ENCODE peak calls at places on chromosome 2, in five cellular contexts. One of them, this sample, is unnamed.

GRCh38 chr2:198362777-198363176 is 558.4 kb downstream of the PLCL1 start:
- DNase-seq in esophagus muscularis mucosa: no peak
- DNase-seq in spleen: no peak
- DNase-seq in ovary: no peak
- DNase-seq in tibial nerve: no peak
- DNase-seq in this sample: no peak

GRCh38 chr2:94982661-94983060 is 42.8 kb upstream of the MAL start:
- DNase-seq in spleen: no peak
- DNase-seq in tibial nerve: no peak
- DNase-seq in ovary: no peak
- DNase-seq in esophagus muscularis mucosa: peak; percentile 79
- DNase-seq in this sample: no peak

GRCh38 chr2:160679686-160680085 is 186.1 kb upstream of the RBMS1 start:
- DNase-seq in ovary: no peak
- DNase-seq in tibial nerve: no peak
- DNase-seq in spleen: no peak
- DNase-seq in esophagus muscularis mucosa: peak; percentile 14
- DNase-seq in this sample: no peak

GRCh38 chr2:50004667-50005066 is 850.4 kb upstream of the FSHR start:
- DNase-seq in ovary: no peak
- DNase-seq in tibial nerve: no peak
- DNase-seq in spleen: no peak
- DNase-seq in esophagus muscularis mucosa: no peak
- DNase-seq in this sample: no peak

GRCh38 chr2:33340265-33340664 is 136.2 kb upstream of the RASGRP3 start:
- DNase-seq in tibial nerve: peak; percentile 80
- DNase-seq in ovary: peak; percentile 75
- DNase-seq in spleen: peak; percentile 73
- DNase-seq in esophagus muscularis mucosa: peak; percentile 96
- DNase-seq in this sample: no peak

GRCh38 chr2:235098736-235099494 is 147.1 kb downstream of the SH3BP4 start:
- DNase-seq in tibial nerve: no peak
- DNase-seq in esophagus muscularis mucosa: no peak
- DNase-seq in spleen: no peak
- DNase-seq in ovary: no peak
- DNase-seq in this sample: no peak

GRCh38 chr2:149160701-149161217 is 122.3 kb downstream of the LYPD6B start:
- DNase-seq in spleen: no peak
- DNase-seq in ovary: no peak
- DNase-seq in tibial nerve: no peak
- DNase-seq in esophagus muscularis mucosa: peak; percentile 84
- DNase-seq in this sample: no peak

GRCh38 chr2:180202591-180202990 is 195.5 kb upstream of the CWC22 start:
- DNase-seq in ovary: no peak
- DNase-seq in tibial nerve: no peak
- DNase-seq in spleen: no peak
- DNase-seq in esophagus muscularis mucosa: no peak
- DNase-seq in this sample: no peak

GRCh38 chr2:85189606-85190270 is 56.5 kb downstream of the TCF7L1 start:
- DNase-seq in tibial nerve: no peak
- DNase-seq in ovary: no peak
- DNase-seq in esophagus muscularis mucosa: no peak
- DNase-seq in spleen: peak; percentile 71
- DNase-seq in this sample: no peak

GRCh38 chr2:202017940-202018339 is 15.7 kb upstream of the FZD7 start:
- DNase-seq in tibial nerve: no peak
- DNase-seq in esophagus muscularis mucosa: no peak
- DNase-seq in ovary: no peak
- DNase-seq in spleen: no peak
- DNase-seq in this sample: no peak

GRCh38 chr2:71700880-71701397 is 247.6 kb downstream of the DYSF start:
- DNase-seq in spleen: peak; percentile 55
- DNase-seq in esophagus muscularis mucosa: no peak
- DNase-seq in ovary: no peak
- DNase-seq in tibial nerve: peak; percentile 54
- DNase-seq in this sample: no peak

GRCh38 chr2:231245253-231246094 is 47.0 kb downstream of the ARMC9 start:
- DNase-seq in tibial nerve: no peak
- DNase-seq in ovary: no peak
- DNase-seq in esophagus muscularis mucosa: no peak
- DNase-seq in spleen: no peak
- DNase-seq in this sample: no peak

GRCh38 chr2:96065381-96065930 is 30.7 kb upstream of the GPAT2 start:
- DNase-seq in esophagus muscularis mucosa: peak; percentile 87
- DNase-seq in ovary: no peak
- DNase-seq in tibial nerve: no peak
- DNase-seq in spleen: no peak
- DNase-seq in this sample: no peak

GRCh38 chr2:160415991-160416390 is 77.6 kb downstream of the RBMS1 start:
- DNase-seq in tibial nerve: no peak
- DNase-seq in esophagus muscularis mucosa: no peak
- DNase-seq in ovary: no peak
- DNase-seq in spleen: no peak
- DNase-seq in this sample: no peak

GRCh38 chr2:73964223-73964622 is 20.5 kb upstream of the TET3 start:
- DNase-seq in spleen: no peak
- DNase-seq in tibial nerve: no peak
- DNase-seq in esophagus muscularis mucosa: no peak
- DNase-seq in ovary: no peak
- DNase-seq in this sample: no peak

GRCh38 chr2:172082944-172083718 is 2.2 kb upstream of the DLX1 start:
- DNase-seq in tibial nerve: no peak
- DNase-seq in esophagus muscularis mucosa: no peak
- DNase-seq in spleen: peak; percentile 78
- DNase-seq in ovary: no peak
- DNase-seq in this sample: no peak

GRCh38 chr2:217396165-217396564 is 536.3 kb upstream of the TNP1 start:
- DNase-seq in spleen: no peak
- DNase-seq in esophagus muscularis mucosa: no peak
- DNase-seq in ovary: no peak
- DNase-seq in tibial nerve: no peak
- DNase-seq in this sample: no peak

GRCh38 chr2:71071681-71072398 is 3.4 kb downstream of the NAGK start:
- DNase-seq in spleen: peak; percentile 87
- DNase-seq in esophagus muscularis mucosa: no peak
- DNase-seq in ovary: no peak
- DNase-seq in tibial nerve: peak; percentile 43
- DNase-seq in this sample: no peak

GRCh38 chr2:144114761-144115160 is 405.2 kb downstream of the ZEB2 start:
- DNase-seq in esophagus muscularis mucosa: no peak
- DNase-seq in ovary: no peak
- DNase-seq in tibial nerve: no peak
- DNase-seq in spleen: no peak
- DNase-seq in this sample: no peak

GRCh38 chr2:56184500-56184996 is 758 bp downstream of the CCDC85A start:
- DNase-seq in esophagus muscularis mucosa: peak; percentile 75
- DNase-seq in ovary: no peak
- DNase-seq in tibial nerve: no peak
- DNase-seq in spleen: peak; percentile 77
- DNase-seq in this sample: no peak

GRCh38 chr2:144583741-144584453 is 64.0 kb upstream of the ZEB2 start:
- DNase-seq in esophagus muscularis mucosa: no peak
- DNase-seq in spleen: no peak
- DNase-seq in ovary: no peak
- DNase-seq in tibial nerve: no peak
- DNase-seq in this sample: no peak

GRCh38 chr2:219502618-219503017 is 3.9 kb downstream of the GMPPA start:
- DNase-seq in spleen: no peak
- DNase-seq in tibial nerve: no peak
- DNase-seq in esophagus muscularis mucosa: no peak
- DNase-seq in ovary: no peak
- DNase-seq in this sample: no peak

GRCh38 chr2:19348692-19349091 is 9.7 kb downstream of the OSR1 start:
- DNase-seq in ovary: no peak
- DNase-seq in esophagus muscularis mucosa: no peak
- DNase-seq in spleen: peak; percentile 86
- DNase-seq in tibial nerve: no peak
- DNase-seq in this sample: no peak

GRCh38 chr2:85735691-85736090 is 18.1 kb upstream of the ATOH8 start:
- DNase-seq in ovary: no peak
- DNase-seq in tibial nerve: no peak
- DNase-seq in spleen: no peak
- DNase-seq in esophagus muscularis mucosa: no peak
- DNase-seq in this sample: no peak

GRCh38 chr2:144675331-144675730 is 155.4 kb upstream of the ZEB2 start:
- DNase-seq in tibial nerve: no peak
- DNase-seq in ovary: no peak
- DNase-seq in esophagus muscularis mucosa: no peak
- DNase-seq in spleen: no peak
- DNase-seq in this sample: no peak

GRCh38 chr2:70202236-70202806 is 11.5 kb upstream of the C2orf42 start:
- DNase-seq in spleen: no peak
- DNase-seq in tibial nerve: no peak
- DNase-seq in ovary: no peak
- DNase-seq in esophagus muscularis mucosa: peak; percentile 68
- DNase-seq in this sample: no peak

GRCh38 chr2:36438454-36438977 is 82.9 kb downstream of the CRIM1 start:
- DNase-seq in ovary: no peak
- DNase-seq in spleen: no peak
- DNase-seq in tibial nerve: no peak
- DNase-seq in esophagus muscularis mucosa: no peak
- DNase-seq in this sample: no peak
- TF ChIP-seq POLR2A in ovary: no peak
- TF ChIP-seq POLR2A in spleen: no peak
- TF ChIP-seq POLR2A in tibial nerve: no peak
- TF ChIP-seq POLR2A in esophagus muscularis mucosa: no peak
- TF ChIP-seq POLR2A in this sample: no peak

GRCh38 chr2:156896294-156896693 is 361.2 kb upstream of the GALNT5 start:
- DNase-seq in spleen: no peak
- DNase-seq in esophagus muscularis mucosa: no peak
- DNase-seq in ovary: no peak
- DNase-seq in tibial nerve: no peak
- DNase-seq in this sample: no peak
- H3K27me3 ChIP-seq in spleen: no peaks in the 10 kb centered on the region
- H3K27me3 ChIP-seq in esophagus muscularis mucosa: no peaks in the 10 kb centered on the region
- H3K27me3 ChIP-seq in ovary: no peaks in the 10 kb centered on the region
- H3K27me3 ChIP-seq in tibial nerve: no peaks in the 10 kb centered on the region
- H3K27me3 ChIP-seq in this sample: no peaks in the 10 kb centered on the region

GRCh38 chr2:207930747-207931146 is 94.6 kb downstream of the PLEKHM3 start:
- DNase-seq in esophagus muscularis mucosa: no peak
- DNase-seq in ovary: no peak
- DNase-seq in tibial nerve: no peak
- DNase-seq in spleen: no peak
- DNase-seq in this sample: no peak
- TF ChIP-seq POLR2A in esophagus muscularis mucosa: no peak
- TF ChIP-seq POLR2A in ovary: no peak
- TF ChIP-seq POLR2A in tibial nerve: no peak
- TF ChIP-seq POLR2A in spleen: no peak
- TF ChIP-seq POLR2A in this sample: no peak

DNA sequence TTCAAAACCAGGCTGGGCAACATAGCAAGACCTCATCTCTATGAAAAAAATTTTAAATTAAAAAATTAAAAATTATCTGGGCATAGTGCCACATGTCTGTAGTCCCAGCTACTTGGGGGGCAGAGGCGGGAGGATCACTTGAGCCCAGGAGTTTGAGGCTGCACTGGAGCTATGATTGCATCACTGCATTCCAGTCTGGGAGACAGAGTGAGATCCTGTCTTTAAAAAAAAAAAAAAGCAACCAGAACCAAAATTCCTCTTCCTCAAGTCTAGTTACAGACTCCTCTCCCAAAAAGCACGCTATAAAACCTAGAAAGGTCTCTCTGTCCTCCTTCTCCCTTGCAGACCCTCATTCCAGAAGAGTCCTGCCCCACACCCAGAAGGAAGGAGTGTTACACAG is 23.9 kb downstream of the TNFAIP6 start:
- DNase-seq in esophagus muscularis mucosa: no peak
- DNase-seq in ovary: no peak
- DNase-seq in tibial nerve: no peak
- DNase-seq in spleen: no peak
- DNase-seq in this sample: no peak
- H3K27me3 ChIP-seq in esophagus muscularis mucosa: no peaks in the 10 kb centered on the region
- H3K27me3 ChIP-seq in ovary: no peaks in the 10 kb centered on the region
- H3K27me3 ChIP-seq in tibial nerve: no peaks in the 10 kb centered on the region
- H3K27me3 ChIP-seq in spleen: no peaks in the 10 kb centered on the region
- H3K27me3 ChIP-seq in this sample: no peaks in the 10 kb centered on the region

GRCh38 chr2:240434728-240435456 is 571 bp upstream of the GPC1 start:
- DNase-seq in spleen: peak; percentile 95
- DNase-seq in ovary: peak; percentile 97
- DNase-seq in esophagus muscularis mucosa: peak; percentile 95
- DNase-seq in tibial nerve: peak; percentile 87
- DNase-seq in this sample: peak; percentile 26

GRCh38 chr2:240435955-240436625 is 627 bp downstream of the GPC1 start:
- DNase-seq in ovary: peak; percentile 29
- DNase-seq in spleen: peak; percentile 82
- DNase-seq in tibial nerve: no peak
- DNase-seq in esophagus muscularis mucosa: no peak
- DNase-seq in this sample: no peak

GRCh38 chr2:240433973-240434727 is 1.3 kb upstream of the GPC1 start:
- DNase-seq in esophagus muscularis mucosa: no peak
- DNase-seq in tibial nerve: no peak
- DNase-seq in spleen: peak; percentile 78
- DNase-seq in ovary: peak; percentile 77
- DNase-seq in this sample: no peak

GRCh38 chr2:240436626-240437180 is 1.2 kb downstream of the GPC1 start:
- DNase-seq in spleen: peak; percentile 74
- DNase-seq in tibial nerve: no peak
- DNase-seq in esophagus muscularis mucosa: no peak
- DNase-seq in ovary: peak; percentile 39
- DNase-seq in this sample: no peak

GRCh38 chr2:240435457-240435954 is at the start of gene GPC1:
- DNase-seq in ovary: peak; percentile 73
- DNase-seq in spleen: peak; percentile 85
- DNase-seq in esophagus muscularis mucosa: no peak
- DNase-seq in tibial nerve: peak; percentile 39
- DNase-seq in this sample: no peak
- TF ChIP-seq POLR2A in ovary: peak; percentile 24
- TF ChIP-seq POLR2A in spleen: no peak
- TF ChIP-seq POLR2A in esophagus muscularis mucosa: no peak
- TF ChIP-seq POLR2A in tibial nerve: no peak
- TF ChIP-seq POLR2A in this sample: peak; percentile 20